ENCODE peak calls at places on chromosomes 2 and 18, in four cellular contexts. K, F, H and L are unnamed samples.

GRCh38 chr2:234061624-234062257 is 11.2 kb downstream of the SPP2 start:
- ATAC-seq in F (no peak), K (no peak), H (no peak), L (no peak)

GRCh38 chr2:45874324-45874723 is 222.8 kb downstream of the PRKCE start:
- ATAC-seq in K (peak; percentile 85), H (no peak), F (peak; percentile 86), L (peak; percentile 66)

GRCh38 chr2:202037086-202037485 is 3.4 kb downstream of the FZD7 start:
- ATAC-seq in K (no peak), F (no peak), H (no peak), L (no peak)

GRCh38 chr2:109614715-109615636 is 812 bp downstream of the SOWAHC start:
- ATAC-seq in F (no peak), H (no peak), K (no peak), L (no peak)

GRCh38 chr2:192773044-192773443 is 578.3 kb upstream of the TMEFF2 start:
- ATAC-seq in K (no peak), H (no peak), F (no peak), L (no peak)

GRCh38 chr2:15543058-15543457 is 18.1 kb downstream of the NBAS start:
- ATAC-seq in K (no peak), H (no peak), F (no peak), L (no peak)

GRCh38 chr2:27184115-27184514 is 27.7 kb upstream of the ATRAID start:
- ATAC-seq in F (peak; percentile 69), H (no peak), K (no peak), L (no peak)

GRCh38 chr2:231781798-231782726 is 980 bp upstream of the PDE6D start:
- ATAC-seq in H (no peak), F (no peak), K (peak; percentile 22), L (no peak)

GRCh38 chr2:218615868-218616315 is 8.2 kb downstream of the PLCD4 start:
- ATAC-seq in K (no peak), F (no peak), H (no peak), L (peak; percentile 90)

GRCh38 chr18:24270937-24271380 is 126.7 kb downstream of the OSBPL1A start:
- ATAC-seq in K (peak; percentile 62), H (no peak), F (peak; percentile 83), L (peak; percentile 10)

GRCh38 chr18:7626922-7627440 is 59.9 kb downstream of the PTPRM start:
- ATAC-seq in K (peak; percentile 70), H (peak; percentile 41), F (peak; percentile 85), L (peak; percentile 77)

GRCh38 chr2:144099746-144100438 is 420.0 kb downstream of the ZEB2 start:
- ATAC-seq in K (peak; percentile 28), H (peak; percentile 76), F (no peak), L (no peak)

GRCh38 chr2:20168048-20168726 is 56.7 kb downstream of the SDC1 start:
- ATAC-seq in H (no peak), K (no peak), F (no peak), L (no peak)

GRCh38 chr2:241112592-241112991 is 10.5 kb upstream of the MTERF4 start:
- ATAC-seq in K (no peak), H (no peak), F (no peak), L (no peak)

GRCh38 chr2:1739322-1739957 is 4.9 kb downstream of the PXDN start:
- ATAC-seq in K (peak; percentile 14), F (no peak), H (no peak), L (no peak)

GRCh38 chr2:150441226-150441625 is 46.2 kb downstream of the RND3 start:
- ATAC-seq in K (no peak), H (no peak), F (no peak), L (no peak)

GRCh38 chr2:26314243-26314642 is 31.7 kb upstream of the SELENOI start:
- ATAC-seq in H (no peak), K (peak; percentile 62), F (no peak), L (no peak)